ENCODE peak calls at places on chromosomes 6 and 20, in six cellular contexts. One of them, this sample, is unnamed. For H3F3A, the result is how much of the 10 kb centered on the place peaks cover.

GRCh38 chr20:44089987-44090674 is 96.9 kb downstream of the JPH2 start:
- DNase-seq in GM23248: peak
- DNase-seq in GM23338: no peak
- DNase-seq in MM.1S: peak
- DNase-seq in PC-3: peak
- DNase-seq in PC-9: no peak
- DNase-seq in this sample: no peak

GRCh38 chr20:40317156-40317790 is 371.8 kb downstream of the MAFB start:
- DNase-seq in GM23248: no peak
- DNase-seq in GM23338: no peak
- DNase-seq in MM.1S: no peak
- DNase-seq in PC-3: no peak
- DNase-seq in PC-9: no peak
- DNase-seq in this sample: no peak

GRCh38 chr6:18491303-18492090 is 104.3 kb downstream of the RNF144B start:
- DNase-seq in GM23248: no peak
- DNase-seq in GM23338: peak
- DNase-seq in MM.1S: no peak
- DNase-seq in PC-3: peak
- DNase-seq in PC-9: peak
- DNase-seq in this sample: no peak

GRCh38 chr6:15926256-15926655 is 202.6 kb upstream of the MYLIP start:
- DNase-seq in GM23248: no peak
- DNase-seq in GM23338: no peak
- DNase-seq in MM.1S: no peak
- DNase-seq in PC-3: no peak
- DNase-seq in PC-9: no peak
- DNase-seq in this sample: no peak

GRCh38 chr6:147716434-147716833 is 207.9 kb downstream of the SAMD5 start:
- DNase-seq in GM23248: no peak
- DNase-seq in GM23338: no peak
- DNase-seq in MM.1S: no peak
- DNase-seq in PC-3: no peak
- DNase-seq in PC-9: no peak
- DNase-seq in this sample: no peak

GRCh38 chr20:17806739-17807441 is 107.1 kb downstream of the BANF2 start:
- DNase-seq in GM23248: peak
- DNase-seq in GM23338: peak
- DNase-seq in MM.1S: no peak
- DNase-seq in PC-3: no peak
- DNase-seq in PC-9: no peak
- DNase-seq in this sample: no peak

GRCh38 chr20:57650266-57650665 is 30.0 kb upstream of the ZBP1 start:
- DNase-seq in GM23248: no peak
- DNase-seq in GM23338: no peak
- DNase-seq in MM.1S: no peak
- DNase-seq in PC-3: no peak
- DNase-seq in PC-9: no peak
- DNase-seq in this sample: no peak

GRCh38 chr20:61875221-61875885 is 190.3 kb downstream of the TAF4 start:
- DNase-seq in GM23248: no peak
- DNase-seq in GM23338: peak
- DNase-seq in MM.1S: no peak
- DNase-seq in PC-3: peak
- DNase-seq in PC-9: no peak
- DNase-seq in this sample: peak

GRCh38 chr6:36822506-36823269 is 16.6 kb downstream of the CPNE5 start:
- DNase-seq in GM23248: no peak
- DNase-seq in GM23338: no peak
- DNase-seq in MM.1S: no peak
- DNase-seq in PC-3: no peak
- DNase-seq in PC-9: no peak
- DNase-seq in this sample: peak

GRCh38 chr6:117399924-117400323 is 25.8 kb downstream of the ROS1 start:
- DNase-seq in GM23248: peak
- DNase-seq in GM23338: peak
- DNase-seq in MM.1S: no peak
- DNase-seq in PC-3: peak
- DNase-seq in PC-9: no peak
- DNase-seq in this sample: no peak

GRCh38 chr6:119524410-119524809 is 174.8 kb upstream of the MAN1A1 start:
- DNase-seq in GM23248: no peak
- DNase-seq in GM23338: no peak
- DNase-seq in MM.1S: no peak
- DNase-seq in PC-3: no peak
- DNase-seq in PC-9: no peak
- DNase-seq in this sample: no peak

GRCh38 chr6:85135376-85136094 is 314.3 kb upstream of the NT5E start:
- DNase-seq in GM23248: peak
- DNase-seq in GM23338: no peak
- DNase-seq in MM.1S: no peak
- DNase-seq in PC-3: peak
- DNase-seq in PC-9: no peak
- DNase-seq in this sample: no peak

GRCh38 chr20:57509665-57510237 is 15.2 kb downstream of the CTCFL start:
- DNase-seq in GM23248: peak
- DNase-seq in GM23338: peak
- DNase-seq in MM.1S: peak
- DNase-seq in PC-3: peak
- DNase-seq in PC-9: peak
- DNase-seq in this sample: peak

GRCh38 chr20:7667194-7667593 is 273.1 kb downstream of the HAO1 start:
- DNase-seq in GM23248: no peak
- DNase-seq in GM23338: no peak
- DNase-seq in MM.1S: no peak
- DNase-seq in PC-3: peak
- DNase-seq in PC-9: no peak
- DNase-seq in this sample: no peak

GRCh38 chr6:77273929-77274328 is 189.4 kb downstream of the HTR1B start:
- DNase-seq in GM23248: no peak
- DNase-seq in GM23338: no peak
- DNase-seq in MM.1S: no peak
- DNase-seq in PC-3: no peak
- DNase-seq in PC-9: no peak
- DNase-seq in this sample: no peak

GRCh38 chr6:138560130-138560850 is 61.0 kb upstream of the NHSL1 start:
- DNase-seq in GM23248: no peak
- DNase-seq in GM23338: no peak
- DNase-seq in MM.1S: no peak
- DNase-seq in PC-3: no peak
- DNase-seq in PC-9: no peak
- DNase-seq in this sample: no peak

GRCh38 chr20:41111578-41111951 is 25.8 kb upstream of the PLCG1 start:
- DNase-seq in GM23248: no peak
- DNase-seq in GM23338: no peak
- DNase-seq in MM.1S: no peak
- DNase-seq in PC-3: no peak
- DNase-seq in PC-9: no peak
- DNase-seq in this sample: no peak

GRCh38 chr20:51800132-51800721 is 2.1 kb downstream of the SALL4 start:
- DNase-seq in GM23248: peak
- DNase-seq in GM23338: peak
- DNase-seq in MM.1S: peak
- DNase-seq in PC-3: peak
- DNase-seq in PC-9: peak
- DNase-seq in this sample: peak
- TF ChIP-seq EZH2 in GM23248: peak
- TF ChIP-seq EZH2 in GM23338: no peak
- TF ChIP-seq EZH2 in MM.1S: no peak
- TF ChIP-seq EZH2 in PC-3: no peak
- TF ChIP-seq EZH2 in PC-9: no peak
- TF ChIP-seq EZH2 in this sample: no peak

GRCh38 chr6:131687022-131687421 is 14.2 kb downstream of the OR2A4 start:
- DNase-seq in GM23248: no peak
- DNase-seq in GM23338: no peak
- DNase-seq in MM.1S: no peak
- DNase-seq in PC-3: no peak
- DNase-seq in PC-9: no peak
- DNase-seq in this sample: no peak
- H3F3A ChIP-seq in GM23248: under half
- H3F3A ChIP-seq in GM23338: under half
- H3F3A ChIP-seq in MM.1S: under half
- H3F3A ChIP-seq in PC-3: under half
- H3F3A ChIP-seq in PC-9: under half
- H3F3A ChIP-seq in this sample: under half

GRCh38 chr6:29552512-29553051 is 7.0 kb downstream of the UBD start:
- DNase-seq in GM23248: peak
- DNase-seq in GM23338: peak
- DNase-seq in MM.1S: peak
- DNase-seq in PC-3: peak
- DNase-seq in PC-9: no peak
- DNase-seq in this sample: peak

GRCh38 chr6:29557320-29557719 is 2.2 kb downstream of the UBD start:
- DNase-seq in GM23248: no peak
- DNase-seq in GM23338: peak
- DNase-seq in MM.1S: no peak
- DNase-seq in PC-3: no peak
- DNase-seq in PC-9: no peak
- DNase-seq in this sample: no peak

GRCh38 chr6:29558439-29559079 is 973 bp downstream of the UBD start:
- DNase-seq in GM23248: no peak
- DNase-seq in GM23338: peak
- DNase-seq in MM.1S: no peak
- DNase-seq in PC-3: no peak
- DNase-seq in PC-9: no peak
- DNase-seq in this sample: no peak

GRCh38 chr6:29554764-29555163 is 4.8 kb downstream of the UBD start:
- DNase-seq in GM23248: no peak
- DNase-seq in GM23338: no peak
- DNase-seq in MM.1S: no peak
- DNase-seq in PC-3: no peak
- DNase-seq in PC-9: no peak
- DNase-seq in this sample: no peak

DNA sequence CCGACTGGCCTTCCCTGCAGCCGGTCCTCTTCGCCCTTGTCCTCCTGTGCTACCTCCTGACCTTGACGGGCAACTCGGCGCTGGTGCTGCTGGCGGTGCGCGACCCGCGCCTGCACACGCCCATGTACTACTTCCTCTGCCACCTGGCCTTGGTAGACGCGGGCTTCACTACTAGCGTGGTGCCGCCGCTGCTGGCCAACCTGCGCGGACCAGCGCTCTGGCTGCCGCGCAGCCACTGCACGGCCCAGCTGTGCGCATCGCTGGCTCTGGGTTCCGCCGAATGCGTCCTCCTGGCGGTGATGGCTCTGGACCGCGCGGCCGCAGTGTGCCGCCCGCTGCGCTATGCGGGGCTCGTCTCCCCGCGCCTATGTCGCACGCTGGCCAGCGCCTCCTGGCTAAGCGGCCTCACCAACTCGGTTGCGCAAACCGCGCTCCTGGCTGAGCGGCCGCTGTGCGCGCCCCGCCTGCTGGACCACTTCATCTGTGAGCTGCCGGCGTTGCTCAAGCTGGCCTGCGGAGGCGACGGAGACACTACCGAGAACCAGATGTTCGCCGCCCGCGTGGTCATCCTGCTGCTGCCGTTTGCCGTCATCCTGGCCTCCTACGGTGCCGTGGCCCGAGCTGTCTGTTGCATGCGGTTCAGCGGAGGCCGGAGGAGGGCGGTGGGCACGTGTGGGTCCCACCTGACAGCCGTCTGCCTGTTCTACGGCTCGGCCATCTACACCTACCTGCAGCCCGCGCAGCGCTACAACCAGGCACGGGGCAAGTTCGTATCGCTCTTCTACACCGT is 6.1 kb downstream of the UBD start:
- DNase-seq in GM23248: peak
- DNase-seq in GM23338: peak
- DNase-seq in MM.1S: no peak
- DNase-seq in PC-3: no peak
- DNase-seq in PC-9: no peak
- DNase-seq in this sample: peak
- TF ChIP-seq EZH2 in GM23248: no peak
- TF ChIP-seq EZH2 in GM23338: no peak
- TF ChIP-seq EZH2 in MM.1S: no peak
- TF ChIP-seq EZH2 in PC-3: peak
- TF ChIP-seq EZH2 in PC-9: no peak
- TF ChIP-seq EZH2 in this sample: peak

GRCh38 chr20:35496481-35496880 is 33.0 kb downstream of the C20orf173 start:
- DNase-seq in GM23248: no peak
- DNase-seq in GM23338: no peak
- DNase-seq in MM.1S: no peak
- DNase-seq in PC-3: no peak
- DNase-seq in PC-9: no peak
- DNase-seq in this sample: no peak

GRCh38 chr20:35499271-35499670 is 30.2 kb downstream of the C20orf173 start:
- DNase-seq in GM23248: no peak
- DNase-seq in GM23338: no peak
- DNase-seq in MM.1S: no peak
- DNase-seq in PC-3: no peak
- DNase-seq in PC-9: no peak
- DNase-seq in this sample: no peak

GRCh38 chr20:35497780-35498189 is 31.7 kb downstream of the C20orf173 start:
- DNase-seq in GM23248: no peak
- DNase-seq in GM23338: no peak
- DNase-seq in MM.1S: no peak
- DNase-seq in PC-3: no peak
- DNase-seq in PC-9: no peak
- DNase-seq in this sample: no peak

GRCh38 chr20:35492352-35492751 is 37.0 kb downstream of the CEP250 start:
- DNase-seq in GM23248: no peak
- DNase-seq in GM23338: no peak
- DNase-seq in MM.1S: no peak
- DNase-seq in PC-3: no peak
- DNase-seq in PC-9: no peak
- DNase-seq in this sample: no peak

DNA sequence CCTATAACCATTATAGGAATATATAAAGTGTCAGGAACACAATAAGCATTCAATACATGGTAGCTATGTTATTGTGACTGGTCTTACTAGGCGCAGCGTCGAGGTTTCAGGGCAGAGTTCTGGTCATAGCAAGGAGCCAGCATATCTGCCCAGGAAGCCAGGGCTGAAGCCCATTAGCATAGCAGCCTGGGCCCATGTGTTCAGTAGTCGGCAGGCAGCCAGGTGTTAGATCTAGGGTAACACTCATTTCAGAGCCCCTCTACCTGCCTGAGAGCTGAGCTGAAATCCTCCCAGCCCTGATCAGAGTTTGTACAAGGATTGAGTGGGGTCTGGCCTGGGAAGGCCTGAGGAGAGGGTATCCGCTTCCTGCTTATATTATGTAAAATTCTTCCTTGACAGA is 32.1 kb downstream of the C20orf173 start:
- DNase-seq in GM23248: no peak
- DNase-seq in GM23338: no peak
- DNase-seq in MM.1S: no peak
- DNase-seq in PC-3: no peak
- DNase-seq in PC-9: no peak
- DNase-seq in this sample: no peak
- H3F3A ChIP-seq in GM23248: under half
- H3F3A ChIP-seq in GM23338: under half
- H3F3A ChIP-seq in MM.1S: under half
- H3F3A ChIP-seq in PC-3: under half
- H3F3A ChIP-seq in PC-9: under half
- H3F3A ChIP-seq in this sample: under half